ENCODE peak calls at places on chromosomes 1 and 21, in six cellular contexts. T is heart left ventricle, X is colonic mucosa, W is astrocyte, M is uterus, N is GM23338. Y is an unnamed sample. For H3K4me1, the result is how much of the 10 kb centered on the place peaks cover.

GRCh38 chr1:37914719-37915483 is 32.0 kb downstream of the INPP5B start:
- DNase-seq in T (no peak), X (no peak), W (no peak), M (no peak), N (no peak), Y (no peak)

GRCh38 chr1:150543500-150544143 is 5.6 kb upstream of the ADAMTSL4 start:
- DNase-seq in T (no peak), X (no peak), W (no peak), M (no peak), N (no peak), Y (no peak)

GRCh38 chr1:157097692-157098091 is 1.9 kb downstream of the ETV3L start:
- DNase-seq in T (no peak), X (no peak), W (no peak), M (no peak), N (no peak), Y (no peak)

GRCh38 chr1:171137580-171137979 is 46.9 kb downstream of the FMO3 start:
- DNase-seq in T (no peak), X (no peak), W (no peak), M (no peak), N (peak), Y (no peak)

GRCh38 chr1:54480201-54480848 is 67.7 kb upstream of the ACOT11 start:
- DNase-seq in T (no peak), X (no peak), W (no peak), M (no peak), N (peak), Y (no peak)

GRCh38 chr1:31717341-31717740 is 13.5 kb upstream of the COL16A1 start:
- DNase-seq in T (no peak), X (no peak), W (peak), M (no peak), N (no peak), Y (no peak)

GRCh38 chr1:160993544-160993943 is 27.4 kb downstream of the F11R start:
- DNase-seq in T (no peak), X (no peak), W (peak), M (no peak), N (no peak), Y (no peak)

GRCh38 chr1:182644863-182645262 is 39.5 kb downstream of the RGS8 start:
- DNase-seq in T (no peak), X (no peak), W (no peak), M (no peak), N (no peak), Y (no peak)

GRCh38 chr21:46295177-46295711 is 9.1 kb downstream of the YBEY start:
- DNase-seq in T (peak), X (no peak), W (peak), M (no peak), N (peak), Y (no peak)

GRCh38 chr1:45327644-45328515 is 1.2 kb downstream of the HPDL start:
- DNase-seq in T (no peak), X (no peak), W (no peak), M (no peak), N (peak), Y (no peak)

GRCh38 chr1:6440198-6441126 is 15.9 kb downstream of the ESPN start:
- DNase-seq in T (no peak), X (peak), W (peak), M (no peak), N (peak), Y (peak)

GRCh38 chr1:174165471-174166137 is 6.3 kb downstream of the RABGAP1L start:
- DNase-seq in T (peak), X (no peak), W (no peak), M (no peak), N (peak), Y (no peak)

GRCh38 chr1:43620956-43621355 is 29.0 kb upstream of the KDM4A start:
- DNase-seq in T (no peak), X (no peak), W (no peak), M (no peak), N (no peak), Y (no peak)

GRCh38 chr1:210400043-210400840 is 71.5 kb downstream of the HHAT start:
- DNase-seq in T (peak), X (peak), W (peak), M (peak), N (peak), Y (peak)

GRCh38 chr1:34650800-34651199 is 104.0 kb upstream of the GJB5 start:
- DNase-seq in T (no peak), X (no peak), W (no peak), M (no peak), N (no peak), Y (no peak)

GRCh38 chr1:111236806-111237205 is 9.3 kb downstream of the CHI3L2 start:
- DNase-seq in T (no peak), X (no peak), W (no peak), M (no peak), N (peak), Y (no peak)

GRCh38 chr1:33378524-33378923 is 52.4 kb downstream of the PHC2 start:
- DNase-seq in T (no peak), X (no peak), W (no peak), M (no peak), N (no peak), Y (no peak)

GRCh38 chr21:34807146-34807880 is 138.5 kb downstream of the CLIC6 start:
- DNase-seq in T (no peak), X (no peak), W (peak), M (no peak), N (no peak), Y (no peak)

GRCh38 chr1:52916241-52916975 is 5.1 kb downstream of the ECHDC2 start:
- DNase-seq in T (no peak), X (no peak), W (no peak), M (no peak), N (no peak), Y (no peak)

GRCh38 chr1:99763956-99764355 is 2.5 kb downstream of the FRRS1 start:
- DNase-seq in T (no peak), X (no peak), W (no peak), M (no peak), N (no peak), Y (no peak)

GRCh38 chr21:34877485-34878128 is 171.5 kb downstream of the RUNX1 start:
- DNase-seq in T (no peak), X (peak), W (no peak), M (no peak), N (no peak), Y (peak)

DNA sequence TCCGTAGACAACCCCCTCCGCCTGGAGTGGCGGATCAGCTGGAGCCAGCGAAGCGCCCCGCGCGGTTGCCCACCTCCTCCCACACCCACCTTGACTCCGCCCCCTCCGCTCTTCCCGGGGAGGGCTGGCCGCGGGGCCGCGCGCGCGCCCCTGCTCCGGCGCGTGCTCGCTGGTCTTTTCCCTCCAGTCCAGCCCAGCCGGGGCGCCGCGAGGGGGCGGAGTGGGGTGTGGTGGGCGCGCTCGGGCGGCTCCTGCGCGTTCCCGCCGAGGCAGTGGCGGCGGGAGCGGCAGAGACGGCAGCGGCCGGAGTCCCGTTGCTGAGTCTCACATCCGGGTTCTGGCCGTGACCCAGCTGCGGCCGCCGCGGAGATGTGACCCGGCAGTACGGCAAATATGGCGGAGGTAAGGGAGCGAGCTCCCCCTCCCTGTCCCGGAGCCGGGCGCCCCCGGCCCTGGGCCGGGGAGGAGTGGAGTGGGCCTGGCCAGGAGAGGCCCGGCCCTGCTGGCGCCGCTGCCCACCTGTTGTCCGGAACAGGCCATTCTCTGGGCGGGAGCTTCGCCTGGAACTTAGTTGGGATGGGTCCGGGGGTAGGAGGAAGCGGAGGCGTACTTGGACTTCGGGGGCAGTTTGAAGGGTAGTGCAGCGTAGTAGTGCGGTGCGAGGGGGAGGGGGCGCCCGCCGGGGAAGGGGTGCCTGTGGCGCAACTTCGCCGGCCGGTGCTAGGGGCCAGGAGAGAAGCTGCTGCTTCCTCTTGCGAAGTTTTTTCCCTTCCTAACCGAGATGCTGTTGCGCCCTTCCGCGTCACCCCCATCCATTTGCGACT is 5.4 kb downstream of the MIER1 start:
- DNase-seq in T (peak), X (peak), W (peak), M (peak), N (peak), Y (peak)
- TF ChIP-seq CTCF in T (peak), X (peak), W (no peak), M (peak), N (peak), Y (peak)

GRCh38 chr1:167502719-167503452 is 15.4 kb downstream of the CD247 start:
- DNase-seq in T (no peak), X (no peak), W (no peak), M (no peak), N (peak), Y (no peak)
- H3K4me1 ChIP-seq in T (under half), X (under half), W (under half), M (under half), N (under half), Y (under half)

DNA sequence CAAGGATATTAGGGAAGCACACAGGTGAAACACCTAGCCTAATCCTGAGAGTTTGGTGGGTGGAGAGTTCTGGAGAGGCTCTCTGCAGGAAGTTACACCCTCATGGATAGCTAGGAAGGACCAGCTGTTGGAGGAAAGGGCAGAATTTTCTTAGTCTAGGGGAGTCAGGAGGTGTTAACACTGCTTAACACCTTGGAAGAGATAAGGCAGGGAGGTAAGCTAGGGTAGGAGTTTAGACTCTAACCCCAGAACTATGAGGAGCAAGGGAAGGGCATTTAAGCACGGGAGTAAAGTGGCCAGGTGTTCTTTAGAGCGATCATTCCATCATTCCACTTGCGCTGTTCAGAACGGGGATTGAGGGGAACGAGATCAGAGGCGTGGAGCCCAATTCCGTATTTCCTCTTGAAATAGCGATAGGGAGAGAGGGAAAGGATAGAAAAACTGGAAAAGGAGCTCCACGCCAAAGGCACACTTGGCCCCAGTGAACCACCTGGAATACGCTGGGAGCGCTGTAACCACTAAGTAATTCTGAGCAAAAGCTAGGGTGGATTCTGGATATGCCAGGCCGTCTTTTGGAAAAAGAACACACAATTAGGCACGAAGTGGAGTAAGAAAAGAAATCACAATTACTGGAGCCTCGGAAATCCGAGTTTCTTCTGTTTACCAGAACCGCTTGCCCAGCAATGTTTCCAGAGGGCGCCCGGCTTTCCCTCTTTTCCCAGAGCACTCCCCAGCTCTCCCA is 1.5 kb upstream of the GPR137B start:
- DNase-seq in T (no peak), X (peak), W (no peak), M (no peak), N (peak), Y (no peak)
- H3K4me3 ChIP-seq in T (peak), X (peak), W (peak), M (peak), N (peak), Y (no peak)

GRCh38 chr1:200916681-200917080 is 22.0 kb downstream of the INAVA start:
- DNase-seq in T (no peak), X (no peak), W (no peak), M (no peak), N (peak), Y (no peak)

GRCh38 chr1:200916152-200916551 is 21.5 kb downstream of the INAVA start:
- DNase-seq in T (no peak), X (no peak), W (no peak), M (no peak), N (peak), Y (no peak)

GRCh38 chr1:200919386-200919785 is 24.7 kb downstream of the INAVA start:
- DNase-seq in T (no peak), X (no peak), W (no peak), M (no peak), N (no peak), Y (no peak)

GRCh38 chr1:200918006-200918405 is 23.3 kb downstream of the INAVA start:
- DNase-seq in T (no peak), X (no peak), W (no peak), M (no peak), N (no peak), Y (no peak)

GRCh38 chr1:200917291-200917817 is 22.7 kb downstream of the INAVA start:
- DNase-seq in T (peak), X (peak), W (no peak), M (no peak), N (no peak), Y (no peak)
- TF ChIP-seq CTCF in T (no peak), X (no peak), W (no peak), M (no peak), N (no peak), Y (no peak)

GRCh38 chr21:37422382-37422781 is 55.8 kb downstream of the DYRK1A start:
- DNase-seq in T (no peak), X (no peak), W (no peak), M (no peak), N (no peak), Y (no peak)
- H3K4me1 ChIP-seq in T (half or more), X (under half), W (under half), M (under half), N (under half), Y (under half)

GRCh38 chr1:26744075-26744958 is 43.4 kb upstream of the PIGV start:
- DNase-seq in T (peak), X (peak), W (peak), M (peak), N (peak), Y (peak)
- H3K4me3 ChIP-seq in T (no peak), X (no peak), W (peak), M (no peak), N (no peak), Y (no peak)

GRCh38 chr1:91018006-91018405 is 3.8 kb downstream of the ZNF644 start:
- DNase-seq in T (no peak), X (no peak), W (no peak), M (no peak), N (peak), Y (no peak)
- TF ChIP-seq CTCF in T (peak), X (peak), W (peak), M (peak), N (peak), Y (peak)

GRCh38 chr1:12179111-12179519 is 12.3 kb downstream of the TNFRSF1B start:
- DNase-seq in T (no peak), X (no peak), W (peak), M (peak), N (no peak), Y (no peak)

GRCh38 chr1:12180315-12180714 is 13.5 kb downstream of the TNFRSF1B start:
- DNase-seq in T (peak), X (peak), W (no peak), M (peak), N (no peak), Y (peak)

GRCh38 chr1:12180903-12181302 is 14.1 kb downstream of the TNFRSF1B start:
- DNase-seq in T (no peak), X (no peak), W (no peak), M (no peak), N (no peak), Y (no peak)

GRCh38 chr1:12178511-12178910 is 11.7 kb downstream of the TNFRSF1B start:
- DNase-seq in T (no peak), X (no peak), W (no peak), M (no peak), N (no peak), Y (no peak)

DNA sequence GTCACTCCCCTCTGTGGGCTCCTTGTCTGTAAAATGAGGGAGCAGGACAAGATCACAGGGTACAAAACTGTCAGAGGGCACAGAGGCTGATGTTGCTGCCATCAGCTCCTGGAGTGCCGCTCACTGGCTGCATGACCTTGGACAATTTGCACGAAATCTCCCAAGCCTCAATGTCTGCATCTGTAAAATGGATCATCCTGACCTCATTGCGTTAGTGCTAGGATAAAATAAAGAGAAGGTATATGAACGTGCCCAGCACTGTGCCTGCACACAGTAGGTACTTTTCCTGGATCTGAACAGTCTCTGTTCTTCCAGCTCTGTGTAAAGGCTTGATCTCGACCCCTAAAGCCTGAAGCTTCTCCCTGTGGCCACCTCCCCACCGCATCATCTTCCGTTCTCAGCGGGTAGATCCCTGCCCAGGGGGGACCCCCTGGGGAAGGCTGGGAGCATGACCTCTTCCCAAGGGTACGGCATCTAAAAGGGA is 12.9 kb downstream of the TNFRSF1B start:
- DNase-seq in T (no peak), X (no peak), W (no peak), M (no peak), N (no peak), Y (no peak)
- H3K4me1 ChIP-seq in T (half or more), X (under half), W (under half), M (under half), N (under half), Y (under half)

Y was measured in body of pancreas.